ENCODE peak calls at places on chromosome 21, in nine cellular contexts. One of them, this sample, is unnamed.

GRCh38 chr21:36709868-36710728 is 11.2 kb downstream of the SIM2 start:
- DNase-seq in choroid plexus epithelial cell: no peak
- DNase-seq in GM12865: no peak
- DNase-seq in HFF-Myc: no peak
- DNase-seq in MCF 10A: no peak
- DNase-seq in NB4: no peak
- DNase-seq in esophagus muscularis mucosa: no peak
- DNase-seq in foreskin fibroblast: no peak
- DNase-seq in GM13977: no peak
- DNase-seq in this sample: no peak

GRCh38 chr21:32800056-32800455 is 28.5 kb upstream of the PAXBP1 start:
- DNase-seq in HFF-Myc: no peak
- DNase-seq in choroid plexus epithelial cell: peak
- DNase-seq in GM13977: no peak
- DNase-seq in esophagus muscularis mucosa: no peak
- DNase-seq in MCF 10A: no peak
- DNase-seq in foreskin fibroblast: no peak
- DNase-seq in GM12865: no peak
- DNase-seq in NB4: no peak
- DNase-seq in this sample: no peak

GRCh38 chr21:46210378-46211136 is 18.0 kb downstream of the LSS start:
- DNase-seq in HFF-Myc: no peak
- DNase-seq in esophagus muscularis mucosa: no peak
- DNase-seq in NB4: peak
- DNase-seq in GM13977: no peak
- DNase-seq in foreskin fibroblast: no peak
- DNase-seq in GM12865: no peak
- DNase-seq in MCF 10A: no peak
- DNase-seq in choroid plexus epithelial cell: no peak
- DNase-seq in this sample: no peak

GRCh38 chr21:46150073-46150472 is 5.3 kb downstream of the FTCD start:
- DNase-seq in esophagus muscularis mucosa: no peak
- DNase-seq in foreskin fibroblast: no peak
- DNase-seq in NB4: no peak
- DNase-seq in choroid plexus epithelial cell: no peak
- DNase-seq in GM13977: no peak
- DNase-seq in MCF 10A: no peak
- DNase-seq in GM12865: no peak
- DNase-seq in HFF-Myc: no peak
- DNase-seq in this sample: no peak

GRCh38 chr21:30349572-30349971 is 1.2 kb upstream of the KRTAP23-1 start:
- DNase-seq in foreskin fibroblast: no peak
- DNase-seq in esophagus muscularis mucosa: no peak
- DNase-seq in HFF-Myc: no peak
- DNase-seq in GM13977: no peak
- DNase-seq in GM12865: no peak
- DNase-seq in MCF 10A: peak
- DNase-seq in NB4: no peak
- DNase-seq in choroid plexus epithelial cell: peak
- DNase-seq in this sample: no peak

GRCh38 chr21:32834825-32835224 is 63.3 kb upstream of the PAXBP1 start:
- DNase-seq in choroid plexus epithelial cell: no peak
- DNase-seq in NB4: no peak
- DNase-seq in HFF-Myc: no peak
- DNase-seq in esophagus muscularis mucosa: peak
- DNase-seq in GM12865: no peak
- DNase-seq in GM13977: no peak
- DNase-seq in MCF 10A: no peak
- DNase-seq in foreskin fibroblast: no peak
- DNase-seq in this sample: no peak

GRCh38 chr21:23152130-23152529 is 2153.9 kb downstream of the NCAM2 start:
- DNase-seq in esophagus muscularis mucosa: no peak
- DNase-seq in HFF-Myc: no peak
- DNase-seq in GM13977: no peak
- DNase-seq in NB4: no peak
- DNase-seq in foreskin fibroblast: no peak
- DNase-seq in choroid plexus epithelial cell: no peak
- DNase-seq in MCF 10A: peak
- DNase-seq in GM12865: no peak
- DNase-seq in this sample: no peak

GRCh38 chr21:46126321-46127238 is 28.7 kb downstream of the COL6A2 start:
- DNase-seq in HFF-Myc: no peak
- DNase-seq in NB4: no peak
- DNase-seq in GM12865: no peak
- DNase-seq in esophagus muscularis mucosa: no peak
- DNase-seq in foreskin fibroblast: no peak
- DNase-seq in GM13977: no peak
- DNase-seq in choroid plexus epithelial cell: no peak
- DNase-seq in MCF 10A: no peak
- DNase-seq in this sample: no peak

GRCh38 chr21:38171723-38172344 is 85.0 kb upstream of the KCNJ15 start:
- DNase-seq in GM12865: no peak
- DNase-seq in NB4: peak
- DNase-seq in foreskin fibroblast: peak
- DNase-seq in esophagus muscularis mucosa: no peak
- DNase-seq in HFF-Myc: peak
- DNase-seq in MCF 10A: peak
- DNase-seq in GM13977: no peak
- DNase-seq in choroid plexus epithelial cell: peak
- DNase-seq in this sample: peak

GRCh38 chr21:38170705-38171682 is 85.8 kb upstream of the KCNJ15 start:
- DNase-seq in foreskin fibroblast: no peak
- DNase-seq in esophagus muscularis mucosa: no peak
- DNase-seq in GM12865: no peak
- DNase-seq in choroid plexus epithelial cell: peak
- DNase-seq in NB4: no peak
- DNase-seq in GM13977: no peak
- DNase-seq in MCF 10A: peak
- DNase-seq in HFF-Myc: no peak
- DNase-seq in this sample: no peak

GRCh38 chr21:38166214-38166547 is 90.6 kb upstream of the KCNJ15 start:
- DNase-seq in GM12865: no peak
- DNase-seq in foreskin fibroblast: no peak
- DNase-seq in HFF-Myc: no peak
- DNase-seq in NB4: no peak
- DNase-seq in choroid plexus epithelial cell: peak
- DNase-seq in MCF 10A: no peak
- DNase-seq in GM13977: no peak
- DNase-seq in esophagus muscularis mucosa: peak
- DNase-seq in this sample: no peak

GRCh38 chr21:38167345-38167744 is 89.4 kb upstream of the KCNJ15 start:
- DNase-seq in GM12865: no peak
- DNase-seq in MCF 10A: no peak
- DNase-seq in choroid plexus epithelial cell: no peak
- DNase-seq in HFF-Myc: no peak
- DNase-seq in NB4: no peak
- DNase-seq in GM13977: no peak
- DNase-seq in esophagus muscularis mucosa: peak
- DNase-seq in foreskin fibroblast: no peak
- DNase-seq in this sample: no peak

DNA sequence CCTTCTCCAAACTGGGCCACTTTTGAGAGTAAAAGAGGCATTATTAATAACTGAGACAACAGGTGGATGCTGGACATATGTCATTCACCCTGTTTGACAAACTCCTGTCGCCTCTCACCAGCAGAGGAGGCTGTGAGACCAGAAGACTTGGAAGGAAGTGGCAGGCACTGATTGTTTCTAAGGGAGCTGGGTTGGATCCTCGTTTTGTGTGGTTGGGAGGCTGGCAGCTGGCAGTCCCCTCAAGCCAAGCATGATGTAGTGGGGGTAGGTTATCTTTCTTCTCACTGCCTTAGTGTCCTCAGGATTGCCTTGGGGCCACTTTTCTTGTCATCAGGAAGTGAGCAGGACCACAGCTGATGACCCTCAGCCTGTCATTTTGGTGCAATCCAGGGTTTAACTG is 86.5 kb upstream of the KCNJ15 start:
- DNase-seq in HFF-Myc: no peak
- DNase-seq in MCF 10A: peak
- DNase-seq in NB4: no peak
- DNase-seq in GM12865: peak
- DNase-seq in esophagus muscularis mucosa: no peak
- DNase-seq in GM13977: no peak
- DNase-seq in foreskin fibroblast: peak
- DNase-seq in choroid plexus epithelial cell: peak
- DNase-seq in this sample: peak
- TF ChIP-seq CTCF in HFF-Myc: peak
- TF ChIP-seq CTCF in MCF 10A: peak
- TF ChIP-seq CTCF in NB4: no peak
- TF ChIP-seq CTCF in GM12865: peak
- TF ChIP-seq CTCF in esophagus muscularis mucosa: no peak
- TF ChIP-seq CTCF in GM13977: peak
- TF ChIP-seq CTCF in foreskin fibroblast: peak
- TF ChIP-seq CTCF in choroid plexus epithelial cell: peak
- TF ChIP-seq CTCF in this sample: no peak

DNA sequence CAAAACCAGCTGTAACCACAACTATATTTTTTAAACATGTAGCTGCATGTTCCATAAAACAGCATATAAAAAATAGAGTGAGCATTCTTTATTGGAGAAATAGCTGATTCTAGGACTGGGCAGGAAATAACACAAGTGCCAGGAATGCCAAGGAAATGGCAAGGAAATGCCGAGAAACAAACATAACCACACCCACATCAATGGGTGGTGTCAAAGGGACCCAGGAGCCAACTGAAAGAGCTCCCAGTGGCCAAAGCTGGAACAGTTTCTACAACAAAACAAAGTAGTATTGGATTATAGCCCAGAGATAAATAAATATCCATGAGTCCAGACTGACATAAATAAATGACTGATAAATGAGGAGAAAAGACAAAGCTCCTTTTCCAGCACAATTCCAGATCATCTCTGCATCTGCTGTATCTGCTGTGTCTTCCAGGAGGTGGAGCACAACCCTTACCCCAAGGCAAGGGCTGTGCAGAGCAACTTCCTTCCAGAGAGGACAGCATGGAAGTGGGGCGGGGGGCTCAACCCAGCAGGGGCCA is 28.1 kb downstream of the ADARB1 start:
- DNase-seq in HFF-Myc: peak
- DNase-seq in foreskin fibroblast: peak
- DNase-seq in NB4: no peak
- DNase-seq in MCF 10A: peak
- DNase-seq in GM13977: no peak
- DNase-seq in GM12865: no peak
- DNase-seq in choroid plexus epithelial cell: peak
- DNase-seq in esophagus muscularis mucosa: no peak
- DNase-seq in this sample: peak
- TF ChIP-seq CTCF in HFF-Myc: peak
- TF ChIP-seq CTCF in foreskin fibroblast: peak
- TF ChIP-seq CTCF in NB4: peak
- TF ChIP-seq CTCF in MCF 10A: peak
- TF ChIP-seq CTCF in GM13977: no peak
- TF ChIP-seq CTCF in GM12865: peak
- TF ChIP-seq CTCF in choroid plexus epithelial cell: peak
- TF ChIP-seq CTCF in esophagus muscularis mucosa: peak
- TF ChIP-seq CTCF in this sample: no peak

GRCh38 chr21:15212214-15212613 is 147.4 kb upstream of the NRIP1 start:
- DNase-seq in MCF 10A: no peak
- DNase-seq in esophagus muscularis mucosa: no peak
- DNase-seq in GM13977: no peak
- DNase-seq in GM12865: no peak
- DNase-seq in choroid plexus epithelial cell: no peak
- DNase-seq in HFF-Myc: no peak
- DNase-seq in foreskin fibroblast: no peak
- DNase-seq in NB4: no peak
- DNase-seq in this sample: no peak

GRCh38 chr21:15208787-15209186 is 144.0 kb upstream of the NRIP1 start:
- DNase-seq in NB4: no peak
- DNase-seq in GM13977: no peak
- DNase-seq in esophagus muscularis mucosa: no peak
- DNase-seq in MCF 10A: no peak
- DNase-seq in foreskin fibroblast: no peak
- DNase-seq in GM12865: no peak
- DNase-seq in choroid plexus epithelial cell: no peak
- DNase-seq in HFF-Myc: no peak
- DNase-seq in this sample: no peak

GRCh38 chr21:15209224-15209623 is 144.4 kb upstream of the NRIP1 start:
- DNase-seq in GM13977: no peak
- DNase-seq in HFF-Myc: no peak
- DNase-seq in GM12865: no peak
- DNase-seq in NB4: no peak
- DNase-seq in foreskin fibroblast: no peak
- DNase-seq in choroid plexus epithelial cell: no peak
- DNase-seq in MCF 10A: no peak
- DNase-seq in esophagus muscularis mucosa: no peak
- DNase-seq in this sample: no peak

GRCh38 chr21:15211491-15212133 is 146.8 kb upstream of the NRIP1 start:
- DNase-seq in foreskin fibroblast: no peak
- DNase-seq in NB4: no peak
- DNase-seq in choroid plexus epithelial cell: no peak
- DNase-seq in esophagus muscularis mucosa: no peak
- DNase-seq in MCF 10A: no peak
- DNase-seq in HFF-Myc: no peak
- DNase-seq in GM12865: no peak
- DNase-seq in GM13977: no peak
- DNase-seq in this sample: no peak

DNA sequence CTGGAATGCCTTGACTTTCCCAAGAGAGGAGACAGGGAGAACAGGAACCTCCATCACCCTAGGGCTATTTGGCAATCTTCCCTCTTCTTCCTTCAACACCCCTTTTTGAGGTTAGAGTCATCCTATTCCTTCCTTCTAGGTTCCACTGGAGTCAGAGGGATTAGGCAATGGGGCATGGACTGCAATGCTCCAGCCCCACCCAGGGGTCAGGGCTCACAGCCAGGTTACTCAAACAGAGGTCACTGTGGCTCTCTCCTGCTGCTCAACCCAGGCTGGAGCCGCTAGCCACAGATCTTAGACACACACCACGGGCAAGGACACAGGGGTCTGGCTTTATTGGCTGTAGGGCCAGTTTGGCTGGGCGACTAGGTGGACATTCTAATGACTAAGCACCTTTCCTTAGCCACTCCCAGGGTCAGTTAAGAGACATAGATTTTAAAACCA is 145.5 kb upstream of the NRIP1 start:
- DNase-seq in foreskin fibroblast: no peak
- DNase-seq in choroid plexus epithelial cell: peak
- DNase-seq in MCF 10A: peak
- DNase-seq in GM12865: no peak
- DNase-seq in GM13977: no peak
- DNase-seq in HFF-Myc: no peak
- DNase-seq in esophagus muscularis mucosa: no peak
- DNase-seq in NB4: no peak
- DNase-seq in this sample: peak
- TF ChIP-seq CTCF in foreskin fibroblast: no peak
- TF ChIP-seq CTCF in choroid plexus epithelial cell: no peak
- TF ChIP-seq CTCF in MCF 10A: no peak
- TF ChIP-seq CTCF in GM12865: no peak
- TF ChIP-seq CTCF in GM13977: no peak
- TF ChIP-seq CTCF in HFF-Myc: no peak
- TF ChIP-seq CTCF in esophagus muscularis mucosa: no peak
- TF ChIP-seq CTCF in NB4: no peak
- TF ChIP-seq CTCF in this sample: no peak

GRCh38 chr21:25870084-25870483 is 135.3 kb downstream of the GABPA start:
- DNase-seq in MCF 10A: no peak
- DNase-seq in GM12865: no peak
- DNase-seq in foreskin fibroblast: no peak
- DNase-seq in GM13977: no peak
- DNase-seq in choroid plexus epithelial cell: no peak
- DNase-seq in HFF-Myc: no peak
- DNase-seq in esophagus muscularis mucosa: no peak
- DNase-seq in NB4: no peak
- DNase-seq in this sample: no peak

GRCh38 chr21:25867041-25867440 is 132.3 kb downstream of the GABPA start:
- DNase-seq in GM13977: no peak
- DNase-seq in foreskin fibroblast: no peak
- DNase-seq in NB4: no peak
- DNase-seq in GM12865: no peak
- DNase-seq in HFF-Myc: no peak
- DNase-seq in esophagus muscularis mucosa: no peak
- DNase-seq in MCF 10A: no peak
- DNase-seq in choroid plexus epithelial cell: no peak
- DNase-seq in this sample: no peak

GRCh38 chr21:25871566-25871965 is 136.8 kb downstream of the GABPA start:
- DNase-seq in GM12865: peak
- DNase-seq in GM13977: no peak
- DNase-seq in NB4: peak
- DNase-seq in HFF-Myc: no peak
- DNase-seq in esophagus muscularis mucosa: no peak
- DNase-seq in MCF 10A: peak
- DNase-seq in choroid plexus epithelial cell: no peak
- DNase-seq in foreskin fibroblast: no peak
- DNase-seq in this sample: peak

DNA sequence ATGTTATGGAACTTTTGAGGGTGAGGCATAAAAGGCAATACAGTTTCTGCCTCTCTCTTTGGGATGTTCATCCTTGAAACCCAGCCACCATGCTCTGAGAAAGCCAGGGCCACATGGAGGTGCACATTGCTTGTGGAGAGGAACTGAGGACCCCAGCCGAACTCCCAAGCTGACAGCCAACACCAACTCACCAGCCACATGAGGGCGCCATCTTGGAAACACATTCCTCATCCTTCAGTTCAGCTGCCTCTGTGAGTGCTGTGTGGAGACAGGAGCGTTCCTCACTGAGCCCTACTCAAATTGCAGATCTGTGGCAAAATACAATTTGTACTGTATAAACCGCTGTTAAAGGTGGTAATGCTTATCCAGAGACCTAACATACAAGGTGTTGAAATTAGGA is 137.5 kb downstream of the GABPA start:
- DNase-seq in foreskin fibroblast: no peak
- DNase-seq in choroid plexus epithelial cell: no peak
- DNase-seq in MCF 10A: no peak
- DNase-seq in GM12865: no peak
- DNase-seq in NB4: peak
- DNase-seq in HFF-Myc: no peak
- DNase-seq in esophagus muscularis mucosa: no peak
- DNase-seq in GM13977: no peak
- DNase-seq in this sample: no peak
- TF ChIP-seq CTCF in foreskin fibroblast: no peak
- TF ChIP-seq CTCF in choroid plexus epithelial cell: peak
- TF ChIP-seq CTCF in MCF 10A: peak
- TF ChIP-seq CTCF in GM12865: no peak
- TF ChIP-seq CTCF in NB4: peak
- TF ChIP-seq CTCF in HFF-Myc: peak
- TF ChIP-seq CTCF in esophagus muscularis mucosa: no peak
- TF ChIP-seq CTCF in GM13977: no peak
- TF ChIP-seq CTCF in this sample: no peak

This sample was measured in Calu3.